ENCODE peak calls at places on chromosomes 2 and 18, in eight cellular contexts. One of them, this sample, is unnamed.

GRCh38 chr18:3603460-3604259 is 153.7 kb downstream of the TGIF1 start:
- DNase-seq in sigmoid colon: peak
- DNase-seq in OCI-LY7: peak
- DNase-seq in right cardiac atrium: no peak
- DNase-seq in A549: no peak
- DNase-seq in tibial nerve: no peak
- DNase-seq in adipocyte: peak
- DNase-seq in HCT116: peak
- DNase-seq in this sample: peak

GRCh38 chr2:214100488-214100887 is 310.4 kb upstream of the VWC2L start:
- DNase-seq in sigmoid colon: no peak
- DNase-seq in OCI-LY7: no peak
- DNase-seq in right cardiac atrium: no peak
- DNase-seq in A549: no peak
- DNase-seq in tibial nerve: no peak
- DNase-seq in adipocyte: no peak
- DNase-seq in HCT116: no peak
- DNase-seq in this sample: no peak

GRCh38 chr2:46298522-46299351 is 1.5 kb downstream of the EPAS1 start:
- DNase-seq in sigmoid colon: peak
- DNase-seq in OCI-LY7: no peak
- DNase-seq in right cardiac atrium: peak
- DNase-seq in A549: peak
- DNase-seq in tibial nerve: no peak
- DNase-seq in adipocyte: peak
- DNase-seq in HCT116: no peak
- DNase-seq in this sample: peak

GRCh38 chr18:13302611-13303267 is 84.2 kb downstream of the LDLRAD4 start:
- DNase-seq in sigmoid colon: no peak
- DNase-seq in OCI-LY7: no peak
- DNase-seq in right cardiac atrium: no peak
- DNase-seq in A549: no peak
- DNase-seq in tibial nerve: no peak
- DNase-seq in adipocyte: no peak
- DNase-seq in HCT116: no peak
- DNase-seq in this sample: no peak

GRCh38 chr2:28432362-28432761 is 39.7 kb downstream of the FOSL2 start:
- DNase-seq in sigmoid colon: no peak
- DNase-seq in OCI-LY7: no peak
- DNase-seq in right cardiac atrium: no peak
- DNase-seq in A549: no peak
- DNase-seq in tibial nerve: no peak
- DNase-seq in adipocyte: no peak
- DNase-seq in HCT116: no peak
- DNase-seq in this sample: no peak

GRCh38 chr18:48623468-48624220 is 84.8 kb downstream of the CTIF start:
- DNase-seq in sigmoid colon: no peak
- DNase-seq in OCI-LY7: no peak
- DNase-seq in right cardiac atrium: no peak
- DNase-seq in A549: no peak
- DNase-seq in tibial nerve: no peak
- DNase-seq in adipocyte: peak
- DNase-seq in HCT116: no peak
- DNase-seq in this sample: peak

GRCh38 chr2:101223814-101224231 is 28.9 kb upstream of the CNOT11 start:
- DNase-seq in sigmoid colon: no peak
- DNase-seq in OCI-LY7: peak
- DNase-seq in right cardiac atrium: no peak
- DNase-seq in A549: no peak
- DNase-seq in tibial nerve: no peak
- DNase-seq in adipocyte: peak
- DNase-seq in HCT116: no peak
- DNase-seq in this sample: no peak

GRCh38 chr2:238425979-238426567 is 654 bp upstream of the ASB1 start:
- DNase-seq in sigmoid colon: no peak
- DNase-seq in OCI-LY7: peak
- DNase-seq in right cardiac atrium: no peak
- DNase-seq in A549: peak
- DNase-seq in tibial nerve: no peak
- DNase-seq in adipocyte: peak
- DNase-seq in HCT116: peak
- DNase-seq in this sample: peak

GRCh38 chr2:149595069-149595963 is 7.7 kb upstream of the MMADHC start:
- DNase-seq in sigmoid colon: no peak
- DNase-seq in OCI-LY7: no peak
- DNase-seq in right cardiac atrium: no peak
- DNase-seq in A549: no peak
- DNase-seq in tibial nerve: no peak
- DNase-seq in adipocyte: peak
- DNase-seq in HCT116: no peak
- DNase-seq in this sample: peak

GRCh38 chr2:120018549-120018948 is 5.7 kb downstream of the EPB41L5 start:
- DNase-seq in sigmoid colon: no peak
- DNase-seq in OCI-LY7: no peak
- DNase-seq in right cardiac atrium: no peak
- DNase-seq in A549: no peak
- DNase-seq in tibial nerve: no peak
- DNase-seq in adipocyte: no peak
- DNase-seq in HCT116: no peak
- DNase-seq in this sample: no peak

GRCh38 chr2:161136696-161137324 is 23.4 kb upstream of the TANK start:
- DNase-seq in sigmoid colon: no peak
- DNase-seq in OCI-LY7: peak
- DNase-seq in right cardiac atrium: no peak
- DNase-seq in A549: no peak
- DNase-seq in tibial nerve: no peak
- DNase-seq in adipocyte: no peak
- DNase-seq in HCT116: peak
- DNase-seq in this sample: peak

GRCh38 chr18:21096760-21097159 is 14.9 kb downstream of the ROCK1 start:
- DNase-seq in sigmoid colon: no peak
- DNase-seq in OCI-LY7: no peak
- DNase-seq in right cardiac atrium: no peak
- DNase-seq in A549: no peak
- DNase-seq in tibial nerve: no peak
- DNase-seq in adipocyte: no peak
- DNase-seq in HCT116: no peak
- DNase-seq in this sample: no peak

GRCh38 chr2:5689790-5690189 is 2.4 kb upstream of the SOX11 start:
- DNase-seq in sigmoid colon: no peak
- DNase-seq in OCI-LY7: no peak
- DNase-seq in right cardiac atrium: no peak
- DNase-seq in A549: no peak
- DNase-seq in tibial nerve: no peak
- DNase-seq in adipocyte: no peak
- DNase-seq in HCT116: no peak
- DNase-seq in this sample: no peak

GRCh38 chr2:5692561-5693287 is 540 bp downstream of the SOX11 start:
- DNase-seq in sigmoid colon: no peak
- DNase-seq in OCI-LY7: no peak
- DNase-seq in right cardiac atrium: peak
- DNase-seq in A549: no peak
- DNase-seq in tibial nerve: no peak
- DNase-seq in adipocyte: peak
- DNase-seq in HCT116: no peak
- DNase-seq in this sample: peak

GRCh38 chr2:5691659-5692529 is at the start of gene SOX11:
- DNase-seq in sigmoid colon: peak
- DNase-seq in OCI-LY7: peak
- DNase-seq in right cardiac atrium: peak
- DNase-seq in A549: no peak
- DNase-seq in tibial nerve: no peak
- DNase-seq in adipocyte: peak
- DNase-seq in HCT116: no peak
- DNase-seq in this sample: peak

GRCh38 chr2:5690231-5690630 is 2.0 kb upstream of the SOX11 start:
- DNase-seq in sigmoid colon: no peak
- DNase-seq in OCI-LY7: no peak
- DNase-seq in right cardiac atrium: no peak
- DNase-seq in A549: no peak
- DNase-seq in tibial nerve: no peak
- DNase-seq in adipocyte: peak
- DNase-seq in HCT116: no peak
- DNase-seq in this sample: no peak

GRCh38 chr2:5690718-5691658 is 1.2 kb upstream of the SOX11 start:
- DNase-seq in sigmoid colon: no peak
- DNase-seq in OCI-LY7: no peak
- DNase-seq in right cardiac atrium: no peak
- DNase-seq in A549: no peak
- DNase-seq in tibial nerve: no peak
- DNase-seq in adipocyte: peak
- DNase-seq in HCT116: no peak
- DNase-seq in this sample: peak
- H3K4me3 ChIP-seq in sigmoid colon: peak
- H3K4me3 ChIP-seq in OCI-LY7: no peak
- H3K4me3 ChIP-seq in right cardiac atrium: peak
- H3K4me3 ChIP-seq in A549: no peak
- H3K4me3 ChIP-seq in tibial nerve: no peak
- H3K4me3 ChIP-seq in adipocyte: no peak
- H3K4me3 ChIP-seq in HCT116: no peak
- H3K4me3 ChIP-seq in this sample: peak

DNA sequence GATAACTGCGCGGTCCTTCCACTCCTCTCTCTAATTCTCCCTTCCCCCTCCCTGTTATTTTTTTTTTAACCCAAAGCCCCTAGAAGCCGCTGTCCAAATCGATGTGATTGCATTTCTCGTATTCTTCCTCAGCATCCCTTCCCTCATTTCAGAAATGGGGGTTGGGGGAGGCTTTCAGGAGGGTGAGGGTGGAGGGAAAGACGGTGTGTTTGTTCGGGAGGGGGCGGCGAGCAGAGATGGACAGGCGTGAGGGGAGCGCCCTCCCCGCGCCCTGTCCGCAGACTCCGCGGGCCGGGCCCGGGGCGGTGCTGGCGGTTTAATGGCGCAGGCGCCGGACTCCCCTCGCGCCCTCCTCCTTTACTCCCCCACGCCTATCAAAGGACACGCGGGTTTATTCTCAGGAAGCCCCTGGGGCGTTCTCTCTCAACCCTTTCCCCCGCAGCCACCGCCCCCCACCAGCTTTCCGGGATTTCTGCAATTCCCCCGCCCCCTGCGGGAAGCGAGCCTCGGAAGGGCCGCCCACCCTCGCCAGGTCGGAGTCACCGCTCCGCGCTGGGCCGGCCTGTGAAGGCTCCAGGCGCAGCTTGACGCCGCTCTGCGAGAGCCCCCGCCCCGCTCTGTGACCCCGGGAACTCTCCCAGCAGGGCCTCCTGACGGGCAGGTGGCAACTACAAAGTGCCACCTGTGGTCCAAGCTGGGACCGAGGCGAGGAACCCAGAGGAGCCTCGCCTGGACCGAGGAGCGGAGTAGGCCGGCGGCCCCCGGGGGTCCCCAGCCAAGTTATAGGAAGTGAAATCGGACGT is 981 bp downstream of the ST8SIA3 start:
- DNase-seq in sigmoid colon: no peak
- DNase-seq in OCI-LY7: no peak
- DNase-seq in right cardiac atrium: no peak
- DNase-seq in A549: no peak
- DNase-seq in tibial nerve: no peak
- DNase-seq in adipocyte: no peak
- DNase-seq in HCT116: no peak
- DNase-seq in this sample: no peak
- H3K4me3 ChIP-seq in sigmoid colon: no peak
- H3K4me3 ChIP-seq in OCI-LY7: no peak
- H3K4me3 ChIP-seq in right cardiac atrium: no peak
- H3K4me3 ChIP-seq in A549: no peak
- H3K4me3 ChIP-seq in tibial nerve: no peak
- H3K4me3 ChIP-seq in adipocyte: no peak
- H3K4me3 ChIP-seq in HCT116: no peak
- H3K4me3 ChIP-seq in this sample: no peak

DNA sequence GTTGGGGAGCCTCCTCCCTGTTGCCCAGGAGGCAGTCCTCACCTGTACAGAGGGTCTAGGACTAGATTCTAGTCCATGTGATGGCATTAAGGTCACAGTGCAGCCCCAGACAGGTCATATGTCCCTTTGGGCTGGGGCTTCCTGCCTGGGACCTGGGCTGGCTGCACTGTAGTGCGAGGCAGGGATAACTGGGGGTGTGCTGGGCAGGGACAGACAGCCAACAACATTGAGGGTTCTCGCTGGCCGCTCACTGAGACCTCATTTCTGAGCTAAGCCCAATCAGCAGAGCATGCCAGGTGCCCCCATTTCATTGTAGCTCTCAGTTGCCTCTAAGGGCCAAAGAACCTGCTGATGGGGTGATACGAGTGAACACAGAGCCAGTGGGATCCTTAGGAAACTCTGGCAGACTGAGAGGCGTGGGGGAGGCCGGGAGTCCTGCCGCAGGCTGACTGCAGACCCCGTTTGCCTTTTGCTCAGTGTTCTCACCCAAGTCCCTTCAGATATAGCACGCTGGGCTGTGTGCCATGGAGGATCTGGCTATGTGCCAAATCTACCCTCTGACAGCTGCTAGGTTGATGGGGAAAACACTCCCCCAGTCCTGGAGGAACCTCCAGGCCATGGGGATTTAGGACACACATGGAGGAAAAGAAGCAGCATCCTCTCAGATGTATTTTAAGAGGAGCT is 51.9 kb downstream of the DYSF start:
- DNase-seq in sigmoid colon: peak
- DNase-seq in OCI-LY7: no peak
- DNase-seq in right cardiac atrium: peak
- DNase-seq in A549: no peak
- DNase-seq in tibial nerve: no peak
- DNase-seq in adipocyte: no peak
- DNase-seq in HCT116: no peak
- DNase-seq in this sample: no peak
- H3K4me3 ChIP-seq in sigmoid colon: no peak
- H3K4me3 ChIP-seq in OCI-LY7: no peak
- H3K4me3 ChIP-seq in right cardiac atrium: no peak
- H3K4me3 ChIP-seq in A549: no peak
- H3K4me3 ChIP-seq in tibial nerve: no peak
- H3K4me3 ChIP-seq in adipocyte: no peak
- H3K4me3 ChIP-seq in HCT116: no peak
- H3K4me3 ChIP-seq in this sample: no peak

GRCh38 chr18:31647354-31647753 is 37.0 kb downstream of the B4GALT6 start:
- DNase-seq in sigmoid colon: no peak
- DNase-seq in OCI-LY7: no peak
- DNase-seq in right cardiac atrium: no peak
- DNase-seq in A549: no peak
- DNase-seq in tibial nerve: no peak
- DNase-seq in adipocyte: no peak
- DNase-seq in HCT116: no peak
- DNase-seq in this sample: no peak

GRCh38 chr18:31649449-31649848 is 34.9 kb downstream of the B4GALT6 start:
- DNase-seq in sigmoid colon: no peak
- DNase-seq in OCI-LY7: no peak
- DNase-seq in right cardiac atrium: no peak
- DNase-seq in A549: no peak
- DNase-seq in tibial nerve: no peak
- DNase-seq in adipocyte: no peak
- DNase-seq in HCT116: no peak
- DNase-seq in this sample: no peak

GRCh38 chr18:31648458-31648857 is 35.9 kb downstream of the B4GALT6 start:
- DNase-seq in sigmoid colon: no peak
- DNase-seq in OCI-LY7: no peak
- DNase-seq in right cardiac atrium: no peak
- DNase-seq in A549: no peak
- DNase-seq in tibial nerve: no peak
- DNase-seq in adipocyte: no peak
- DNase-seq in HCT116: no peak
- DNase-seq in this sample: no peak

GRCh38 chr18:31649894-31650719 is 34.3 kb downstream of the B4GALT6 start:
- DNase-seq in sigmoid colon: no peak
- DNase-seq in OCI-LY7: no peak
- DNase-seq in right cardiac atrium: no peak
- DNase-seq in A549: no peak
- DNase-seq in tibial nerve: no peak
- DNase-seq in adipocyte: no peak
- DNase-seq in HCT116: no peak
- DNase-seq in this sample: no peak

GRCh38 chr18:31648966-31649429 is 35.4 kb downstream of the B4GALT6 start:
- DNase-seq in sigmoid colon: no peak
- DNase-seq in OCI-LY7: no peak
- DNase-seq in right cardiac atrium: no peak
- DNase-seq in A549: peak
- DNase-seq in tibial nerve: no peak
- DNase-seq in adipocyte: peak
- DNase-seq in HCT116: peak
- DNase-seq in this sample: peak
- H3K4me3 ChIP-seq in sigmoid colon: no peak
- H3K4me3 ChIP-seq in OCI-LY7: no peak
- H3K4me3 ChIP-seq in right cardiac atrium: no peak
- H3K4me3 ChIP-seq in A549: no peak
- H3K4me3 ChIP-seq in tibial nerve: no peak
- H3K4me3 ChIP-seq in adipocyte: no peak
- H3K4me3 ChIP-seq in HCT116: peak
- H3K4me3 ChIP-seq in this sample: no peak